ENCODE peak calls at places on chromosomes 4 and X, in eight cellular contexts. U is left cardiac atrium; L is Karpas-422; C is BE2C; F is hippocampal formation; B is left lung; Z is activated T-cell treated with anti-CD3 and anti-CD28 coated beads, Interleukin-2, amount 50 U/mL, for 1 hour; P is GM20000. O is an unnamed sample.

GRCh38 chr4:149987777-149988410 is 90.4 kb upstream of the DCLK2 start:
- DNase-seq in U (no peak), L (no peak), C (no peak), F (no peak), B (no peak), Z (no peak), P (no peak), O (no peak)

GRCh38 chr4:118279328-118279727 is 73.5 kb downstream of the PRSS12 start:
- DNase-seq in U (no peak), L (peak; percentile 63), C (no peak), F (no peak), B (no peak), Z (no peak), P (no peak), O (no peak)

GRCh38 chr4:7264694-7265093 is 72.4 kb downstream of the SORCS2 start:
- DNase-seq in U (no peak), L (no peak), C (no peak), F (no peak), B (peak; percentile 75), Z (no peak), P (no peak), O (no peak)

GRCh38 chrX:85828771-85829170 is 218.6 kb downstream of the CHM start:
- DNase-seq in U (no peak), L (no peak), C (no peak), F (no peak), B (no peak), Z (no peak), P (no peak), O (no peak)

GRCh38 chr4:94887027-94887426 is 129.3 kb downstream of the BMPR1B start:
- DNase-seq in U (no peak), L (no peak), C (no peak), F (no peak), B (no peak), Z (no peak), P (no peak), O (no peak)

GRCh38 chr4:136650541-136651277 is 881.6 kb downstream of the PCDH18 start:
- DNase-seq in U (no peak), L (no peak), C (no peak), F (no peak), B (no peak), Z (no peak), P (no peak), O (no peak)

GRCh38 chr4:20839957-20840356 is 139.7 kb downstream of the PACRGL start:
- DNase-seq in U (no peak), L (no peak), C (no peak), F (no peak), B (no peak), Z (no peak), P (no peak), O (no peak)

GRCh38 chr4:53068755-53069154 is 206.6 kb downstream of the RASL11B start:
- DNase-seq in U (no peak), L (no peak), C (no peak), F (no peak), B (no peak), Z (no peak), P (no peak), O (no peak)

GRCh38 chrX:129606918-129607317 is 47.8 kb downstream of the APLN start:
- DNase-seq in U (peak; percentile 42), L (peak; percentile 85), C (peak; percentile 37), F (peak; percentile 36), B (no peak), Z (peak; percentile 40), P (peak; percentile 37), O (peak; percentile 48)

GRCh38 chrX:87299563-87300160 is 217.9 kb upstream of the KLHL4 start:
- DNase-seq in U (no peak), L (peak; percentile 75), C (no peak), F (no peak), B (no peak), Z (no peak), P (peak; percentile 0), O (no peak)

GRCh38 chrX:154818916-154819770 is 13.9 kb upstream of the MPP1 start:
- DNase-seq in U (no peak), L (peak; percentile 79), C (no peak), F (no peak), B (no peak), Z (no peak), P (no peak), O (no peak)

GRCh38 chr4:99200148-99200547 is 18.9 kb downstream of the ADH6 start:
- DNase-seq in U (no peak), L (no peak), C (no peak), F (no peak), B (no peak), Z (no peak), P (no peak), O (no peak)

GRCh38 chrX:151039351-151039750 is 56.2 kb downstream of the HMGB3 start:
- DNase-seq in U (no peak), L (no peak), C (no peak), F (no peak), B (no peak), Z (no peak), P (no peak), O (no peak)

GRCh38 chr4:2432991-2433530 is 14.3 kb downstream of the CFAP99 start:
- DNase-seq in U (no peak), L (no peak), C (no peak), F (peak; percentile 78), B (no peak), Z (no peak), P (no peak), O (peak; percentile 98)

GRCh38 chrX:17374619-17375360 is at the start of gene NHS:
- DNase-seq in U (peak; percentile 74), L (no peak), C (peak; percentile 77), F (peak; percentile 15), B (peak; percentile 61), Z (no peak), P (no peak), O (no peak)

GRCh38 chrX:116873678-116874077 is 410.9 kb upstream of the CT83 start:
- DNase-seq in U (no peak), L (no peak), C (no peak), F (no peak), B (no peak), Z (no peak), P (no peak), O (no peak)

GRCh38 chr4:168151313-168151712 is 59.0 kb downstream of the ANXA10 start:
- DNase-seq in U (no peak), L (no peak), C (no peak), F (no peak), B (no peak), Z (no peak), P (no peak), O (no peak)

GRCh38 chrX:97060019-97060418 is 176.3 kb downstream of the RPA4 start:
- DNase-seq in U (no peak), L (no peak), C (no peak), F (no peak), B (no peak), Z (no peak), P (no peak), O (no peak)

GRCh38 chr4:79294064-79294463 is 31.8 kb downstream of the NAA11 start:
- DNase-seq in U (no peak), L (no peak), C (no peak), F (no peak), B (no peak), Z (no peak), P (no peak), O (no peak)

GRCh38 chrX:120456973-120457372 is 12.1 kb downstream of the LAMP2 start:
- DNase-seq in U (no peak), L (peak; percentile 74), C (no peak), F (no peak), B (no peak), Z (no peak), P (no peak), O (no peak)

GRCh38 chr4:2361366-2362285 is 56.8 kb downstream of the ZFYVE28 start:
- DNase-seq in U (no peak), L (no peak), C (no peak), F (no peak), B (peak; percentile 71), Z (no peak), P (no peak), O (peak; percentile 53)

GRCh38 chrX:9566150-9566621 is 101.3 kb downstream of the TBL1X start:
- DNase-seq in U (peak; percentile 77), L (no peak), C (no peak), F (peak; percentile 37), B (no peak), Z (no peak), P (no peak), O (no peak)

GRCh38 chr4:106268731-106269272 is 47.2 kb downstream of the TBCK start:
- DNase-seq in U (no peak), L (no peak), C (no peak), F (no peak), B (no peak), Z (no peak), P (no peak), O (no peak)

GRCh38 chrX:118847676-118848075 is 24.1 kb downstream of the ZCCHC12 start:
- DNase-seq in U (no peak), L (peak; percentile 86), C (no peak), F (no peak), B (no peak), Z (no peak), P (peak; percentile 45), O (no peak)

GRCh38 chr4:3657917-3658913 is 108.0 kb upstream of the ADRA2C start:
- DNase-seq in U (no peak), L (no peak), C (peak; percentile 45), F (no peak), B (peak; percentile 70), Z (no peak), P (no peak), O (no peak)